ENCODE peak calls at places on chromosome 9, in seven cellular contexts. N, X, M, A, V, C and W are unnamed samples.

GRCh38 chr9:124877383-124877782 is 15.5 kb downstream of the ARPC5L start:
- DNase-seq in N (no peak), X (no peak), M (no peak), A (no peak), V (no peak), C (no peak), W (no peak)

GRCh38 chr9:128916204-128916603 is 4.6 kb upstream of the PHYHD1 start:
- DNase-seq in N (no peak), X (no peak), M (no peak), A (peak), V (peak), C (no peak), W (no peak)

GRCh38 chr9:98314381-98315066 is 59.1 kb upstream of the TBC1D2 start:
- DNase-seq in N (no peak), X (peak), M (no peak), A (no peak), V (no peak), C (no peak), W (no peak)

GRCh38 chr9:110582156-110582555 is 2.6 kb upstream of the SVEP1 start:
- DNase-seq in N (no peak), X (no peak), M (no peak), A (no peak), V (no peak), C (no peak), W (no peak)

GRCh38 chr9:12935714-12936113 is 160.9 kb downstream of the LURAP1L start:
- DNase-seq in N (no peak), X (no peak), M (no peak), A (no peak), V (no peak), C (no peak), W (no peak)

GRCh38 chr9:110261631-110262030 is 5.3 kb upstream of the TXN start:
- DNase-seq in N (no peak), X (no peak), M (no peak), A (no peak), V (no peak), C (no peak), W (no peak)

GRCh38 chr9:98374385-98375051 is 119.1 kb upstream of the TBC1D2 start:
- DNase-seq in N (no peak), X (peak), M (no peak), A (no peak), V (no peak), C (no peak), W (no peak)

GRCh38 chr9:118059520-118060278 is 355.5 kb downstream of the TLR4 start:
- DNase-seq in N (no peak), X (peak), M (no peak), A (no peak), V (no peak), C (peak), W (no peak)

GRCh38 chr9:110141118-110141797 is 66.7 kb downstream of the C9orf152 start:
- DNase-seq in N (no peak), X (peak), M (no peak), A (peak), V (peak), C (no peak), W (no peak)

GRCh38 chr9:114506082-114506390 is 763 bp upstream of the WHRN start:
- DNase-seq in N (no peak), X (no peak), M (no peak), A (no peak), V (no peak), C (no peak), W (no peak)

GRCh38 chr9:114505187-114506081 is at the start of gene WHRN:
- DNase-seq in N (peak), X (no peak), M (peak), A (peak), V (peak), C (peak), W (peak)

GRCh38 chr9:114504341-114505186 is 709 bp downstream of the WHRN start:
- DNase-seq in N (peak), X (no peak), M (peak), A (no peak), V (peak), C (peak), W (peak)

GRCh38 chr9:114503522-114504340 is 1.5 kb downstream of the WHRN start:
- DNase-seq in N (no peak), X (no peak), M (no peak), A (no peak), V (no peak), C (no peak), W (no peak)

GRCh38 chr9:114507726-114508125 is 2.5 kb upstream of the WHRN start:
- DNase-seq in N (no peak), X (no peak), M (no peak), A (no peak), V (no peak), C (no peak), W (no peak)
- TF ChIP-seq CTCF in N (peak), X (peak), M (peak), A (no peak), V (no peak), C (no peak), W (peak)

GRCh38 chr9:111759762-111760639 is 34.7 kb downstream of the SHOC1 start:
- DNase-seq in N (peak), X (peak), M (no peak), A (no peak), V (no peak), C (peak), W (no peak)
- TF ChIP-seq CTCF in N (peak), X (peak), M (peak), A (peak), V (peak), C (peak), W (peak)

GRCh38 chr9:976805-977360 is 428 bp downstream of the DMRT3 start:
- DNase-seq in N (no peak), X (no peak), M (no peak), A (no peak), V (no peak), C (peak), W (no peak)
- TF ChIP-seq CTCF in N (no peak), X (no peak), M (no peak), A (no peak), V (no peak), C (no peak), W (no peak)

GRCh38 chr9:133345596-133345995 is 2.3 kb downstream of the MED22 start:
- DNase-seq in N (no peak), X (no peak), M (no peak), A (no peak), V (no peak), C (no peak), W (no peak)

GRCh38 chr9:133348763-133349573 is 950 bp downstream of the RPL7A start:
- DNase-seq in N (no peak), X (no peak), M (no peak), A (no peak), V (no peak), C (no peak), W (no peak)

GRCh38 chr9:133347985-133348762 is at the start of the genes MED22 and RPL7A:
- DNase-seq in N (peak), X (peak), M (peak), A (peak), V (peak), C (peak), W (no peak)

GRCh38 chr9:133346021-133346713 is 1.8 kb downstream of the MED22 start:
- DNase-seq in N (no peak), X (no peak), M (no peak), A (no peak), V (no peak), C (no peak), W (no peak)

DNA sequence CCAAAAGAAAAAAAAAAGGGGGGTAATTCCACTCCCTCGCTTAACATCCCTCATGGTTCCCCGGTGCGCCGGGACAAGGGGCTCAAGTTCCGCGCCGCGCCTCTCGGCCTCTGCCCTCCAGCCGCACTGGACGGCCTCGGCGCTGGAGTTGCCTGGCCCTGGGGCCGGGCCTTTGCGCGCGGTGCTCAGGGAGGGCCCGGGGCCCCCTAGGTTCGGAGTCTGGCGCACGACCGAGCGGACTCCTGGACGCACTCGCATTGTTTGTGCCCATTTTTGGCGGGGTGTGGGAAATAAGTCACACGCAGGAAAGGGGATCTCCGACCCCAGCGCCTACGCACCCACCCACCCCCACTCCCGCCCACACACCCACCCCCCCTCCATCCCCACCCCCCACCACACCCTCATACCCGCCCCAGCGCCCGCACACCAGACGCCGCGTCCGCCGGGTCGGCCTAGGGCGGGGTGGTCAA is 381 bp downstream of the MED22 start:
- DNase-seq in N (peak), X (no peak), M (no peak), A (no peak), V (no peak), C (peak), W (no peak)
- TF ChIP-seq CTCF in N (no peak), X (no peak), M (no peak), A (no peak), V (no peak), C (no peak), W (no peak)